ENCODE peak calls at places on chromosomes 11 and 22, in ten cellular contexts. One of them, this sample, is unnamed.
A peak's percentile ranks its signal among the peaks of the same experiment; 100 is the strongest.

GRCh38 chr11:1218256-1218787 is 4.5 kb upstream of the MUC5B start:
- DNase-seq in NCI-H2029 treated with DMSO at 0.1 percent for 48 hours: no peak
- DNase-seq in iPS DF 6.9: no peak
- DNase-seq in mesenteric fat pad: no peak
- DNase-seq in A172: no peak
- DNase-seq in stimulated activated CD4-positive, alpha-beta T cell treated with anti-CD3 and anti-CD28 coated beads, Interleukin-2, amount 100 ng/mL, for 48 hours: no peak
- DNase-seq in heart right ventricle: no peak
- DNase-seq in HT-29: no peak
- DNase-seq in globus pallidus: no peak
- DNase-seq in EL: no peak
- DNase-seq in this sample: no peak

GRCh38 chr22:42280836-42281235 is 10.4 kb upstream of the TCF20 start:
- DNase-seq in NCI-H2029 treated with DMSO at 0.1 percent for 48 hours: no peak
- DNase-seq in iPS DF 6.9: no peak
- DNase-seq in mesenteric fat pad: no peak
- DNase-seq in A172: no peak
- DNase-seq in stimulated activated CD4-positive, alpha-beta T cell treated with anti-CD3 and anti-CD28 coated beads, Interleukin-2, amount 100 ng/mL, for 48 hours: no peak
- DNase-seq in heart right ventricle: no peak
- DNase-seq in HT-29: no peak
- DNase-seq in globus pallidus: no peak
- DNase-seq in EL: no peak
- DNase-seq in this sample: no peak

GRCh38 chr22:36352775-36353507 is 34.8 kb downstream of the MYH9 start:
- DNase-seq in NCI-H2029 treated with DMSO at 0.1 percent for 48 hours: no peak
- DNase-seq in iPS DF 6.9: no peak
- DNase-seq in mesenteric fat pad: no peak
- DNase-seq in A172: no peak
- DNase-seq in stimulated activated CD4-positive, alpha-beta T cell treated with anti-CD3 and anti-CD28 coated beads, Interleukin-2, amount 100 ng/mL, for 48 hours: no peak
- DNase-seq in heart right ventricle: peak; percentile 77
- DNase-seq in HT-29: no peak
- DNase-seq in globus pallidus: no peak
- DNase-seq in EL: peak; percentile 60
- DNase-seq in this sample: no peak

GRCh38 chr11:117037279-117037951 is 60.8 kb downstream of the SIK3 start:
- DNase-seq in NCI-H2029 treated with DMSO at 0.1 percent for 48 hours: no peak
- DNase-seq in iPS DF 6.9: no peak
- DNase-seq in mesenteric fat pad: no peak
- DNase-seq in A172: no peak
- DNase-seq in stimulated activated CD4-positive, alpha-beta T cell treated with anti-CD3 and anti-CD28 coated beads, Interleukin-2, amount 100 ng/mL, for 48 hours: no peak
- DNase-seq in heart right ventricle: no peak
- DNase-seq in HT-29: no peak
- DNase-seq in globus pallidus: peak; percentile 77
- DNase-seq in EL: no peak
- DNase-seq in this sample: peak; percentile 39

GRCh38 chr11:113401718-113402117 is 14.1 kb downstream of the ANKK1 start:
- DNase-seq in NCI-H2029 treated with DMSO at 0.1 percent for 48 hours: peak; percentile 86
- DNase-seq in iPS DF 6.9: no peak
- DNase-seq in mesenteric fat pad: no peak
- DNase-seq in A172: peak; percentile 81
- DNase-seq in stimulated activated CD4-positive, alpha-beta T cell treated with anti-CD3 and anti-CD28 coated beads, Interleukin-2, amount 100 ng/mL, for 48 hours: no peak
- DNase-seq in heart right ventricle: peak; percentile 80
- DNase-seq in HT-29: peak; percentile 87
- DNase-seq in globus pallidus: peak; percentile 23
- DNase-seq in EL: peak; percentile 28
- DNase-seq in this sample: no peak

GRCh38 chr11:44978961-44979331 is 28.3 kb upstream of the TP53I11 start:
- DNase-seq in NCI-H2029 treated with DMSO at 0.1 percent for 48 hours: peak; percentile 97
- DNase-seq in iPS DF 6.9: no peak
- DNase-seq in mesenteric fat pad: no peak
- DNase-seq in A172: no peak
- DNase-seq in stimulated activated CD4-positive, alpha-beta T cell treated with anti-CD3 and anti-CD28 coated beads, Interleukin-2, amount 100 ng/mL, for 48 hours: no peak
- DNase-seq in heart right ventricle: no peak
- DNase-seq in HT-29: peak; percentile 100
- DNase-seq in globus pallidus: no peak
- DNase-seq in EL: no peak
- DNase-seq in this sample: no peak

GRCh38 chr22:22070371-22070824 is 87.8 kb upstream of the TOP3B start:
- DNase-seq in NCI-H2029 treated with DMSO at 0.1 percent for 48 hours: no peak
- DNase-seq in iPS DF 6.9: no peak
- DNase-seq in mesenteric fat pad: peak; percentile 68
- DNase-seq in A172: no peak
- DNase-seq in stimulated activated CD4-positive, alpha-beta T cell treated with anti-CD3 and anti-CD28 coated beads, Interleukin-2, amount 100 ng/mL, for 48 hours: no peak
- DNase-seq in heart right ventricle: no peak
- DNase-seq in HT-29: no peak
- DNase-seq in globus pallidus: no peak
- DNase-seq in EL: no peak
- DNase-seq in this sample: no peak

GRCh38 chr22:20638143-20638870 is 130.9 kb downstream of the MED15 start:
- DNase-seq in NCI-H2029 treated with DMSO at 0.1 percent for 48 hours: no peak
- DNase-seq in iPS DF 6.9: no peak
- DNase-seq in mesenteric fat pad: peak; percentile 22
- DNase-seq in A172: no peak
- DNase-seq in stimulated activated CD4-positive, alpha-beta T cell treated with anti-CD3 and anti-CD28 coated beads, Interleukin-2, amount 100 ng/mL, for 48 hours: no peak
- DNase-seq in heart right ventricle: no peak
- DNase-seq in HT-29: no peak
- DNase-seq in globus pallidus: no peak
- DNase-seq in EL: no peak
- DNase-seq in this sample: no peak

GRCh38 chr11:124891390-124891861 is 6.2 kb downstream of the ROBO4 start:
- DNase-seq in NCI-H2029 treated with DMSO at 0.1 percent for 48 hours: no peak
- DNase-seq in iPS DF 6.9: no peak
- DNase-seq in mesenteric fat pad: peak; percentile 88
- DNase-seq in A172: no peak
- DNase-seq in stimulated activated CD4-positive, alpha-beta T cell treated with anti-CD3 and anti-CD28 coated beads, Interleukin-2, amount 100 ng/mL, for 48 hours: no peak
- DNase-seq in heart right ventricle: no peak
- DNase-seq in HT-29: no peak
- DNase-seq in globus pallidus: no peak
- DNase-seq in EL: no peak
- DNase-seq in this sample: no peak

GRCh38 chr11:34928960-34929680 is 12.7 kb downstream of the PDHX start:
- DNase-seq in NCI-H2029 treated with DMSO at 0.1 percent for 48 hours: no peak
- DNase-seq in iPS DF 6.9: no peak
- DNase-seq in mesenteric fat pad: no peak
- DNase-seq in A172: no peak
- DNase-seq in stimulated activated CD4-positive, alpha-beta T cell treated with anti-CD3 and anti-CD28 coated beads, Interleukin-2, amount 100 ng/mL, for 48 hours: no peak
- DNase-seq in heart right ventricle: no peak
- DNase-seq in HT-29: no peak
- DNase-seq in globus pallidus: no peak
- DNase-seq in EL: no peak
- DNase-seq in this sample: no peak

GRCh38 chr11:119567667-119568582 is 145.0 kb upstream of the THY1 start:
- DNase-seq in NCI-H2029 treated with DMSO at 0.1 percent for 48 hours: no peak
- DNase-seq in iPS DF 6.9: no peak
- DNase-seq in mesenteric fat pad: no peak
- DNase-seq in A172: peak; percentile 40
- DNase-seq in stimulated activated CD4-positive, alpha-beta T cell treated with anti-CD3 and anti-CD28 coated beads, Interleukin-2, amount 100 ng/mL, for 48 hours: no peak
- DNase-seq in heart right ventricle: peak; percentile 40
- DNase-seq in HT-29: no peak
- DNase-seq in globus pallidus: peak; percentile 64
- DNase-seq in EL: peak; percentile 90
- DNase-seq in this sample: peak; percentile 94

GRCh38 chr22:19787849-19788141 is 27.2 kb downstream of the TBX1 start:
- DNase-seq in NCI-H2029 treated with DMSO at 0.1 percent for 48 hours: no peak
- DNase-seq in iPS DF 6.9: no peak
- DNase-seq in mesenteric fat pad: no peak
- DNase-seq in A172: no peak
- DNase-seq in stimulated activated CD4-positive, alpha-beta T cell treated with anti-CD3 and anti-CD28 coated beads, Interleukin-2, amount 100 ng/mL, for 48 hours: no peak
- DNase-seq in heart right ventricle: no peak
- DNase-seq in HT-29: no peak
- DNase-seq in globus pallidus: no peak
- DNase-seq in EL: no peak
- DNase-seq in this sample: no peak

GRCh38 chr11:3855808-3856491 is 486 bp downstream of the STIM1 start:
- DNase-seq in NCI-H2029 treated with DMSO at 0.1 percent for 48 hours: no peak
- DNase-seq in iPS DF 6.9: no peak
- DNase-seq in mesenteric fat pad: peak; percentile 90
- DNase-seq in A172: peak; percentile 30
- DNase-seq in stimulated activated CD4-positive, alpha-beta T cell treated with anti-CD3 and anti-CD28 coated beads, Interleukin-2, amount 100 ng/mL, for 48 hours: no peak
- DNase-seq in heart right ventricle: peak; percentile 24
- DNase-seq in HT-29: peak; percentile 72
- DNase-seq in globus pallidus: no peak
- DNase-seq in EL: peak; percentile 63
- DNase-seq in this sample: peak; percentile 51

GRCh38 chr22:27747396-27748256 is 53.9 kb downstream of the MN1 start:
- DNase-seq in NCI-H2029 treated with DMSO at 0.1 percent for 48 hours: no peak
- DNase-seq in iPS DF 6.9: no peak
- DNase-seq in mesenteric fat pad: no peak
- DNase-seq in A172: peak; percentile 10
- DNase-seq in stimulated activated CD4-positive, alpha-beta T cell treated with anti-CD3 and anti-CD28 coated beads, Interleukin-2, amount 100 ng/mL, for 48 hours: no peak
- DNase-seq in heart right ventricle: no peak
- DNase-seq in HT-29: no peak
- DNase-seq in globus pallidus: no peak
- DNase-seq in EL: no peak
- DNase-seq in this sample: no peak

GRCh38 chr22:23749747-23750373 is 1.1 kb downstream of the ZNF70 start:
- DNase-seq in NCI-H2029 treated with DMSO at 0.1 percent for 48 hours: no peak
- DNase-seq in iPS DF 6.9: no peak
- DNase-seq in mesenteric fat pad: no peak
- DNase-seq in A172: no peak
- DNase-seq in stimulated activated CD4-positive, alpha-beta T cell treated with anti-CD3 and anti-CD28 coated beads, Interleukin-2, amount 100 ng/mL, for 48 hours: no peak
- DNase-seq in heart right ventricle: no peak
- DNase-seq in HT-29: no peak
- DNase-seq in globus pallidus: no peak
- DNase-seq in EL: no peak
- DNase-seq in this sample: no peak

GRCh38 chr11:38543311-38543710 is 1945.3 kb upstream of the RAG2 start:
- DNase-seq in NCI-H2029 treated with DMSO at 0.1 percent for 48 hours: no peak
- DNase-seq in iPS DF 6.9: no peak
- DNase-seq in mesenteric fat pad: no peak
- DNase-seq in A172: no peak
- DNase-seq in stimulated activated CD4-positive, alpha-beta T cell treated with anti-CD3 and anti-CD28 coated beads, Interleukin-2, amount 100 ng/mL, for 48 hours: no peak
- DNase-seq in heart right ventricle: no peak
- DNase-seq in HT-29: no peak
- DNase-seq in globus pallidus: no peak
- DNase-seq in EL: peak; percentile 90
- DNase-seq in this sample: peak; percentile 18

This sample was measured in mesenchymal stem cell.